ENCODE peak calls at places on chromosomes 13 and 19, in five cellular contexts. B is bronchial epithelial cell, F is choroid plexus epithelial cell, I is adrenal gland, Y is GM12864. M is an unnamed sample.

GRCh38 chr19:49809155-49809986 is 3.7 kb downstream of the FUZ start:
- DNase-seq in I (peak), B (no peak), F (peak), Y (no peak), M (no peak)

GRCh38 chr13:99237981-99238662 is 20.1 kb downstream of the GPR18 start:
- DNase-seq in I (no peak), Y (no peak), B (no peak), F (no peak), M (no peak)

GRCh38 chr13:113804017-113804702 is 45.1 kb downstream of the TMEM255B start:
- DNase-seq in Y (no peak), F (no peak), I (no peak), B (no peak), M (no peak)

GRCh38 chr19:54415208-54415900 is at the start of gene TTYH1:
- DNase-seq in I (no peak), B (no peak), F (no peak), Y (no peak), M (peak)

GRCh38 chr13:41401371-41401770 is 56.0 kb upstream of the RGCC start:
- DNase-seq in I (no peak), Y (no peak), F (no peak), B (no peak), M (no peak)

GRCh38 chr13:66520511-66521390 is 709.4 kb downstream of the PCDH9 start:
- DNase-seq in F (no peak), Y (no peak), I (no peak), B (no peak), M (no peak)

GRCh38 chr13:60647547-60647946 is 250.5 kb downstream of the TDRD3 start:
- DNase-seq in B (no peak), F (no peak), Y (no peak), I (no peak), M (no peak)

GRCh38 chr19:44617481-44617880 is 4.1 kb downstream of the IGSF23 start:
- DNase-seq in I (no peak), Y (no peak), F (no peak), B (no peak), M (no peak)

GRCh38 chr19:19110410-19111137 is 27.7 kb downstream of the TMEM161A start:
- DNase-seq in B (no peak), I (no peak), Y (no peak), F (peak), M (peak)
- TF ChIP-seq CTCF in B (peak), I (peak), Y (peak), F (peak), M (peak)

GRCh38 chr19:2221250-2221831 is 14.8 kb downstream of the PLEKHJ1 start:
- DNase-seq in B (no peak), I (peak), Y (no peak), F (peak), M (no peak)

GRCh38 chr19:2223391-2223790 is 12.7 kb downstream of the PLEKHJ1 start:
- DNase-seq in F (no peak), I (no peak), Y (no peak), B (no peak), M (no peak)

GRCh38 chr19:2219726-2220125 is 16.4 kb downstream of the PLEKHJ1 start:
- DNase-seq in F (no peak), Y (no peak), I (no peak), B (no peak), M (no peak)

GRCh38 chr19:2223959-2224358 is 12.2 kb downstream of the PLEKHJ1 start:
- DNase-seq in F (no peak), Y (peak), I (no peak), B (no peak), M (no peak)

GRCh38 chr19:2221918-2222317 is 14.2 kb downstream of the PLEKHJ1 start:
- DNase-seq in B (no peak), F (peak), I (no peak), Y (no peak), M (no peak)
- TF ChIP-seq CTCF in B (peak), F (peak), I (no peak), Y (no peak), M (peak)

DNA sequence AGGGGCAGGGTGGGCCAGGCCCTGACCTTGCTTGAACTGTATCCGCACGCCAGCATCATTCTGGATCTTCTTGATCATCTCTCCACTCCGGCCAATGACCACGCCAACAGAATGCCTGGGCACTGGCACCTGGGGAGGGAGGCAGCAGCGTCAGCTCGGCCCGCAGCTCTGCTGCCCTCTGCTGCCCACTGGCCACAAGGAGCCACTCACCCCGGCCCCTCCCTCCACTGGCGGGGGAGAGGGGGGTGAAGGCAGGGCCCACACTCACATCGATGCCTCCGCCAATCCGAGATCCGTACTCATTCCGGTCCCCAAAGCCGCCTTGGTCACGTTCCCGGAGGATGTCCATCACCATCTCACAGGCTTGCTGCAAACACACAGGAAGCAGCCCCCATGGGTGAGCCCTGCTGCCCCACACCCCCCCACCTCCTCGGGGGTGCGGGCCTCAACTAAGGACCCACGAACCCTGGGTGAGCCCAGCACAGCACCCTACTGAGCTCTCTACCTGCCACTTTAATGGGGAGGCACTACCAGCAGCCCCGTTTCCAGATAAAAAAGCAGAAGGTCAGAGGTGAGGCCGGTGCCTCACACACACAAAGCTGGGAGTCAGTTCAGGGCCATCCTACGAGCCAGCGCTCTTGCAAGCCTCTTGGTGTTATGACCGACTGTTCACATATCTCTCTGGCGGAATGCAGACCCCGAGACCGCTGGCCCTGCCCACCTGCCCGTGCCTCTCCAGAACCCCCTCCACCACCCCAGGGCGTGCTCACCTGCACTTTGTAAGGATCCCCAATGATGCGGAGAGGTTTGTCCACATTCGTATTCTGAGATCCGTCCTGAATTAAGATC is 6.7 kb downstream of the KHSRP start:
- DNase-seq in F (peak), Y (no peak), I (peak), B (no peak), M (no peak)
- TF ChIP-seq CTCF in F (peak), Y (peak), I (peak), B (peak), M (peak)

GRCh38 chr19:40716655-40717324 is at the start of the genes COQ8B and ITPKC:
- DNase-seq in B (peak), Y (peak), F (peak), I (peak), M (peak)
- TF ChIP-seq CTCF in B (no peak), Y (peak), F (no peak), I (peak), M (no peak)

DNA sequence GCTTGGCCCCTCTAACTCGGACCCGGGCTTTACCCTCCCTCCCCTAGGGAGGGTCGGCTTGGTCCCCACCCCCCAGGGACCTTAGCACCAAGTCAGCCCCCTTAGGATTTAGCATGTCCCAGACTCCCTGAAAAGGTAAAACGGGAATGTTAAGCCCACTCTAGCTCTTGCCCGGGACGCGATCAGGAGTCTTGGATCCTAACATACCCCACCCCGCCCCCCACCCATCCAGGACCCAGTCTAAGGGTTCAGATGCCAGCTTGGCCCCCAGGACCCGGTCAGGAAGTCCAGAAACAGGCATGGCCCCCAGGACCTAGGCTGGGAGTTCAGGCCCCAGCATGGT is 437 bp downstream of the EPOR start:
- DNase-seq in F (no peak), Y (no peak), B (no peak), I (no peak), M (no peak)
- TF ChIP-seq CTCF in F (no peak), Y (no peak), B (no peak), I (no peak), M (no peak)

GRCh38 chr13:79775830-79776229 is 294.9 kb downstream of the NDFIP2 start:
- DNase-seq in I (peak), F (peak), B (peak), Y (peak), M (peak)
- TF ChIP-seq CTCF in I (peak), F (peak), B (peak), Y (peak), M (peak)

GRCh38 chr19:7497292-7497691 is 8.5 kb upstream of the PEX11G start:
- DNase-seq in B (no peak), I (no peak), F (peak), Y (no peak), M (peak)

GRCh38 chr19:7505288-7505681 is 10.6 kb upstream of the ZNF358 start:
- DNase-seq in Y (no peak), B (no peak), F (no peak), I (no peak), M (no peak)

GRCh38 chr19:7502552-7502951 is 13.4 kb upstream of the ZNF358 start:
- DNase-seq in I (no peak), B (no peak), F (no peak), Y (no peak), M (no peak)

GRCh38 chr19:7504684-7505083 is 11.2 kb upstream of the ZNF358 start:
- DNase-seq in F (no peak), B (no peak), I (no peak), Y (no peak), M (no peak)

DNA sequence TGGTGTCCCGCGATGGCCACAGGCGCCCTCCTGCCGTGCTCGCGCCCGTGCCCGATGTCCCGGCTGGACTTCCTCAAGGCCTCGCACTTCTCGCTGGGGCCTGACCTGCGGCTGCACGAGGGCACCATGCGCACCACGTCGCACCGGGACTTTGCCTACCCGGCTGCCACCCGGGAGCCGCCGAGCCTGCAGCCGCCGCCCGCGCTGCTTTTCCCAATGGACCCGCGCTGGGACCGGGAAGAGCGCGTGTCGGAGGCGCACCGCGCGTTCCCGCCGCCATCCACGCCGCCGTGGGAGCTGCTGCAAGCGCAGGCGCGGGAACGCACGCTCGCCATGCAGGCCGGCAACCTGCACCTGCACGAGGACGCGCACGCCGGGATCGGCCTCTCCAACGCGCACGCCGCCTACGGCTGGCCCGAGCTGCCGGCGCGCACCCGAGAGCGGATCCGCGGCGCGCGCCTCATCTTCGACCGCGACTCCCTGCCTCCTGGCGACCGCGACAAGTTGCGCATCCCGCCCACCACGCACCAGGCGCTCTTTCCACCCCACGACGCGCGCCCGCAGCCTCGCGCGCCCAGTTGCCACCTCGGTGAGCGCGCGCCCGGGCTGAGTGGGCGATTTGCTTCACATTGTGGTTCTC is 12.1 kb upstream of the PEX11G start:
- DNase-seq in I (peak), Y (no peak), B (no peak), F (no peak), M (peak)
- TF ChIP-seq CTCF in I (peak), Y (no peak), B (no peak), F (no peak), M (no peak)

DNA sequence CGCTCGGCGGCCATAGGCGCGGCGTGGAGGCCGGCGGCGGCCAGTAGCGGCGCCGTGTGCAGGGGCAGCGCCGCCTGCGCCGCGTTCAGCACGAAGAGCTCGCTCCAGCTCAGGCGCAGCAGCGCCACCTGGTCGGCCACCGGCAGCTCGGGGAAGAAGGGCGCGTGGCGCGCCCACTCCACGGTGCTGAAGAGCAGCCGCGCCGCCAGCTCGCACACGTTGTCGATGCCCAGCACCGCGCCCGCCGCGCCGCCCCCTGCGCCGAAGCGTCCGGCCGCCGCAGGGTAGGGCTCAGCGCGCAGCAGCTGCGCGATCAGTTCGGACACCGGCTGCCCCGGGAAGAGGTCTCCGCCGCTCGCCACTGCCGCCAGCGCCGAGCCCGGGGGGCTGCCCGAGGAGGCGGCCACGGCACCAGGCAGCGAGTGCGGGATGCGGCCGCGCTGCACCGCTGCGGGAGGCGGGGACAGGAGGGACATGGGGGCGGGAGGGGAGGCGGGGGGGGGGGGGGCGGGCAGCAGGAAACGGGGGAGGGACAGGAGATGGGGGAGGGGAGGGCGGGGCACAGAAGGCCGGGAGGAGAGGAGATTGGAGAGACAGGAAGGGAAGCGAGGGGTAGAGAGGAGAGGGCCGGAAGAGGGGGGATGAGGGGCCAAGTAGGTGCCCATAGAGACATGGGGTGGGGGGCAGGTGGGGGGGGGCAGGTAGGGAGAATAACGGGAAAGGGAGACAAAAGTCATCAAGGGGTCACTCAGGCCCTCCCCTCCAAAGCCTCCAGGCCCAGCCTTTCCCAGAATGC is 9.8 kb downstream of the OCEL1 start:
- DNase-seq in F (peak), B (peak), Y (peak), I (peak), M (peak)
- TF ChIP-seq CTCF in F (peak), B (peak), Y (peak), I (peak), M (peak)

M was measured in GM13977.